ENCODE peak calls at places on chromosomes 7 and 10, in five cellular contexts. M, J, C, T and S are unnamed samples.

GRCh38 chr10:63537511-63537910 is 16.3 kb downstream of the REEP3 start:
- DNase-seq in T (no peak), C (no peak), J (no peak), M (no peak), S (no peak)

GRCh38 chr10:100728928-100729876 is 16.2 kb upstream of the PAX2 start:
- DNase-seq in T (peak), J (peak), C (peak), M (peak), S (no peak)

GRCh38 chr10:128028508-128029279 is 97.5 kb downstream of the MKI67 start:
- DNase-seq in J (no peak), C (no peak), M (no peak), T (no peak), S (no peak)

GRCh38 chr7:158001621-158002320 is 585.9 kb downstream of the PTPRN2 start:
- DNase-seq in C (no peak), T (peak), M (no peak), J (peak), S (no peak)

GRCh38 chr10:80172896-80173295 is 32.4 kb downstream of the ANXA11 start:
- DNase-seq in J (no peak), M (no peak), T (peak), C (no peak), S (no peak)

GRCh38 chr10:712089-712488 is 22.6 kb upstream of the DIP2C start:
- DNase-seq in M (no peak), C (no peak), J (peak), T (no peak), S (peak)

GRCh38 chr10:130372222-130372621 is 236.0 kb downstream of the GLRX3 start:
- DNase-seq in T (no peak), J (no peak), C (no peak), M (no peak), S (no peak)

GRCh38 chr10:103548581-103549348 is 55.3 kb downstream of the NEURL1 start:
- DNase-seq in J (peak), T (no peak), C (no peak), M (no peak), S (no peak)

GRCh38 chr7:13327669-13328068 is 640.2 kb downstream of the ARL4A start:
- DNase-seq in J (no peak), T (peak), M (no peak), C (no peak), S (no peak)

GRCh38 chr7:42886129-42886528 is 25.7 kb downstream of the C7orf25 start:
- DNase-seq in T (peak), J (no peak), M (peak), C (no peak), S (peak)

GRCh38 chr10:83983578-83984255 is 155.6 kb upstream of the GHITM start:
- DNase-seq in M (peak), T (no peak), J (no peak), C (no peak), S (peak)

GRCh38 chr10:123143825-123144168 is 4.1 kb upstream of the HMX2 start:
- DNase-seq in T (no peak), J (no peak), C (no peak), M (no peak), S (no peak)

GRCh38 chr10:123142701-123143161 is 5.2 kb upstream of the HMX2 start:
- DNase-seq in J (no peak), C (peak), T (no peak), M (peak), S (no peak)

GRCh38 chr10:123144697-123145541 is 3.0 kb upstream of the HMX2 start:
- DNase-seq in M (peak), C (peak), T (peak), J (no peak), S (peak)

GRCh38 chr10:123141791-123142700 is 5.9 kb upstream of the HMX2 start:
- DNase-seq in J (no peak), T (no peak), M (peak), C (peak), S (no peak)

DNA sequence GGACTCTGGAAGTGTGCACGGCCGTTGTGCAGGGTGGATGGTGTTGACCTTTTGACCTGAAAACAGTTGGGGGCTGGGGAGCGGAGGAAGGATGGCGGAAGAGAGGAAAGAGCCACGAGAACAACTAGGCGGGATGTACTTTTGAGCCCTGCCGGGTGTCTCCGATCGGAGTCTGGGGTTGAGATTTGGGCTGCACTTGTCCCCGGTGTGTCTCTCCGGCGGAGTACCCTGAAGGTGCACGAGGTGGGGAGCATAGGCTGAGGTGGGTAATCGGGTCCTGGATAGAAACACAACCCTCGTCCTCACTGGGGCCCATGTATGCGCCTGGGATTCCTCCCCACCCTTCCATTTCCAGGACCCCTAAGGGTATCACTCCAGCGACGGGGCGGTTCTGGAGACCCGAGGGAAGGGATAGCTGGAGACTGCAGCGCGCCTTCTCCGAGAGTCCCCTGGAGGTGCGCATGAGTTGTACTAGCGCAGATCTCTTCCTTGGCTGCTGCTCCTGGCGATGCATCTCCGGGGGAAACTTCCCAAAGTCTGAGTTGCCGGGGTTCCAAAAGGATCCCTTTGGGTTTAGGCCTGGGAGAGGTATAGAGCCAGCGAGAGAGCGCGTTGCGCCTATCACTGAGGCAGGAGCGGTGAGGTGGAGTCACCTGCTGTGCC is 4.6 kb upstream of the HMX2 start:
- DNase-seq in M (peak), C (peak), T (no peak), J (no peak), S (no peak)
- TF ChIP-seq EZH2 in M (peak), C (peak), T (no peak), J (peak), S (peak)

DNA sequence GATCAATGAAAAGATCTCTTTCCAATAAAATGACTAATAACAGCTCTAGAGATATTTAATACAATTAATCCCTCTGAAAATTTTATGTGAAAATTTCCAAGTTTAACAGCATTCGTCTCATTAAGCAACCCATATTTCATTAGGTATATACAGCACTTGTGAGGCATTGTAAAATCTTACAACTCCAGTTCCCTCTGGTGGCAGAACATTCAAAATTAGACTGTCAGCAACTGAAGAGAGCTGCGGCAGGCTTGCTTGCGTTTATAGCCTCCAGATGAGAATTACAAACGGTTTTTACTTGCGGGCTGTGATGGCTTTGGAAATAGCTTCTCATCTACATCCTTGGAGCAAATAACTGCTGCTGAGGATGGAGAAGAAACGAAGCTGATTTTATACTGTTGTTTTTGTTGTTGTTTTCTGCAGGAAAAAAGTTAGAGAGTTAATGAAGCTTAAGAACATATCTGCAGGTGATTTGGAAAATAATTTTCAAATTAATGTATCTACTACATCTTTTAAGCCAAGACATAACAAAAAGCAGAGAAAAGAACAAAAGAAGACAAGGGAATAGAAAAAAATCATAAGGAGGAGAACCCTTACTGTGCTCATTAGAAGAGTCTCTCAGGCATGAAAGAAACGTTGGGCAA is 171.3 kb downstream of the MAGI2 start:
- DNase-seq in J (peak), M (peak), T (peak), C (peak), S (peak)
- TF ChIP-seq CTCF in J (peak), M (peak), T (peak), C (peak), S (peak)

DNA sequence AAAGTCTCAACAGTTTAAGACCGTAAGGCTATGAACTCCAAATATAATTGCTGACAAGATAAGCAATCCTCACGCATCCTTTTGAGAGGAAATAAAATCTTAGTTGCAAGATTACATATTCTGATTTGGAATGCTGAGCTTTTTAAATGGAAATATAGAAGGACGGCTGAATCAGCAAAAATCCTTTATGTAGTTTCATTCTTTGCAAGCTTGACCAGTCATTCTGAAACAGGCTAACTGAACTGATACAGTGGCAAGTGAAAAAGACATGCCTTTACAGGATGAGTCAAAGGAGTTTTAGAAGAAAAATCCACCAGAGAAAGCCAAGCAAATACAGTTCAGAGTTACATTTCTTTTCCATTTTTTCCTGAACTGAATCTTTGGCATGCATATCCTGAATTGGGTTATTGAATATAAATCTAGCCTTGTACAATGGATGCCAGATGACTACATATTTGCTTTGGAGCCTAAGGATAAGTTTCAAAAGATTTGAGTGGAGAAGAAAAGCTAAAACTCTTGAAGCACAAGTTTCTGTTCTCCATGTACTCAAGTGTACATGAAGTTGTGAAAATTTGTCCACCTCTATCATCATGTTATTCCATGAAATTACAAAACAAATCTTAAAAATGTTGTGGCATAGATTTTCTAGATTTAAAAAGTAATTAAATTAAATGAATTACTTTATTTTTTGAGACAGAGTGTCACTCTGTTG is 4.4 kb downstream of the VIM start:
- DNase-seq in T (no peak), J (no peak), M (no peak), C (no peak), S (no peak)
- H3K4me3 ChIP-seq in T (peak), J (peak), M (no peak), C (no peak), S (peak)

DNA sequence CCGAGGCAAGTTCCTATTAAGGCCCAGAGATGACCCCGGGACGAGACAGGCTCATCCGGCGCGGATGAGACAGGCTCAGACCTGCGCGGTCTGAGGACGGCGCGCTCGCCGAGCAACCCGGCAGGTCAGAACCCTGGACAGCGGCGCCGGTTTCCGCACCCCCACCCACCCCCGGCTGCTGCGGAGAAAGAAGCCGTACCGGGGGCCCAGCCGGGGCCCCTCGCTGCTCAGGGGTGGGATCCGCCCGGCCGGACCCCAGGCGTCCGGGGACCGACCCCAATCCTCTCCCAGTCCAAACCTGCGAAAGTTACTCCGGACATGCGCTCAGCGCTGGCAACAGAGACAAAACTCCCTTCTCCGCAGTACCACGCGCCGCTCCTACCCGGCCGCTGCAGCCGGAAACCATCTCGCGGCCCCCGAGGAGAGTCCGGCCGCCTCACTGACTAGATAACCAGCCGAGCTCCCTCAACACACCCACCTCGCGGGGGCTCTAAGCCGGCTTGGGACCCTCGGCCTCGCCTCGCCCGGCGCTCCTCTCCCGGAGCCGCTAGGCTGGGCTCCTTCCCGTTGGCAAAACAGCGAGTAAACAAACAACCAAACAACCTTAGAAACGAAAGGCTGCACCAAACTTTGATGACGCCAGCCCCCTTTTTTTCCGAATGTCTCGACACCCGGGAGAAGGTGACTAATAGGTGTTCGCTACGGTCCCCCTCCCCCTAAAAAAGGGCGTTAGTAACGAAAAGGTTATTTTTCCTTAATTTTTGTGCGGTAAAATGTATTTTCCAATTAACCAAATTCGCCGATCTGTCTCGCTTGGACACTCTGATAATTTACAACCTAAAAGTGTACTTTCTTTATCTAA is 2.3 kb upstream of the DRGX start:
- DNase-seq in J (peak), M (peak), T (peak), C (peak), S (peak)
- TF ChIP-seq EZH2 in J (peak), M (peak), T (peak), C (peak), S (peak)